ENCODE peak calls at places on chromosomes 1 and 21, in four cellular contexts. One of them, this sample, is unnamed. For H3K27me3, the result is how much of the 10 kb centered on the place peaks cover.

GRCh38 chr1:151133339-151133761 is 13.1 kb downstream of the SEMA6C start:
- DNase-seq in K562: peak
- DNase-seq in lower lobe of right lung: no peak
- DNase-seq in fibroblast of lung: no peak
- DNase-seq in this sample: peak

GRCh38 chr1:230265200-230266115 is 160.7 kb downstream of the PGBD5 start:
- DNase-seq in K562: no peak
- DNase-seq in lower lobe of right lung: no peak
- DNase-seq in fibroblast of lung: no peak
- DNase-seq in this sample: no peak

GRCh38 chr1:44485229-44485932 is 80.3 kb downstream of the RNF220 start:
- DNase-seq in lower lobe of right lung: no peak
- DNase-seq in fibroblast of lung: peak
- DNase-seq in K562: peak
- DNase-seq in this sample: no peak

GRCh38 chr1:201988593-201988992 is 6.1 kb downstream of the RNPEP start:
- DNase-seq in K562: peak
- DNase-seq in fibroblast of lung: no peak
- DNase-seq in lower lobe of right lung: no peak
- DNase-seq in this sample: no peak

GRCh38 chr1:100358210-100358609 is 5.9 kb downstream of the CDC14A start:
- DNase-seq in K562: no peak
- DNase-seq in fibroblast of lung: no peak
- DNase-seq in lower lobe of right lung: no peak
- DNase-seq in this sample: no peak

GRCh38 chr1:108708726-108709660 is 3.7 kb upstream of the FNDC7 start:
- DNase-seq in lower lobe of right lung: peak
- DNase-seq in K562: peak
- DNase-seq in fibroblast of lung: no peak
- DNase-seq in this sample: no peak

GRCh38 chr1:182845379-182845778 is 6.2 kb downstream of the DHX9 start:
- DNase-seq in K562: no peak
- DNase-seq in lower lobe of right lung: no peak
- DNase-seq in fibroblast of lung: no peak
- DNase-seq in this sample: no peak

GRCh38 chr1:93694039-93694438 is 12.4 kb upstream of the BCAR3 start:
- DNase-seq in lower lobe of right lung: no peak
- DNase-seq in K562: no peak
- DNase-seq in fibroblast of lung: no peak
- DNase-seq in this sample: peak

GRCh38 chr1:165894591-165894990 is 67.2 kb downstream of the UCK2 start:
- DNase-seq in K562: no peak
- DNase-seq in fibroblast of lung: peak
- DNase-seq in lower lobe of right lung: no peak
- DNase-seq in this sample: no peak

GRCh38 chr1:165890684-165891083 is 63.3 kb downstream of the UCK2 start:
- DNase-seq in lower lobe of right lung: no peak
- DNase-seq in fibroblast of lung: peak
- DNase-seq in K562: no peak
- DNase-seq in this sample: no peak

GRCh38 chr1:165891461-165891860 is 64.0 kb downstream of the UCK2 start:
- DNase-seq in K562: no peak
- DNase-seq in lower lobe of right lung: no peak
- DNase-seq in fibroblast of lung: peak
- DNase-seq in this sample: no peak

GRCh38 chr1:165893507-165893906 is 66.1 kb downstream of the UCK2 start:
- DNase-seq in lower lobe of right lung: no peak
- DNase-seq in fibroblast of lung: no peak
- DNase-seq in K562: no peak
- DNase-seq in this sample: no peak

GRCh38 chr1:165892935-165893334 is 65.5 kb downstream of the UCK2 start:
- DNase-seq in fibroblast of lung: no peak
- DNase-seq in lower lobe of right lung: no peak
- DNase-seq in K562: no peak
- DNase-seq in this sample: no peak
- H3K27ac ChIP-seq in fibroblast of lung: no peak
- H3K27ac ChIP-seq in lower lobe of right lung: no peak
- H3K27ac ChIP-seq in K562: no peak
- H3K27ac ChIP-seq in this sample: no peak

GRCh38 chr1:157284446-157284845 is 146.3 kb upstream of the ETV3 start:
- DNase-seq in K562: no peak
- DNase-seq in fibroblast of lung: no peak
- DNase-seq in lower lobe of right lung: no peak
- DNase-seq in this sample: no peak
- H3K4me3 ChIP-seq in K562: no peak
- H3K4me3 ChIP-seq in fibroblast of lung: no peak
- H3K4me3 ChIP-seq in lower lobe of right lung: no peak
- H3K4me3 ChIP-seq in this sample: no peak

GRCh38 chr1:24927473-24927872 is 2.6 kb downstream of the RUNX3 start:
- DNase-seq in K562: no peak
- DNase-seq in lower lobe of right lung: no peak
- DNase-seq in fibroblast of lung: no peak
- DNase-seq in this sample: no peak

GRCh38 chr1:24923485-24924113 is 6.5 kb downstream of the RUNX3 start:
- DNase-seq in K562: no peak
- DNase-seq in lower lobe of right lung: no peak
- DNase-seq in fibroblast of lung: no peak
- DNase-seq in this sample: no peak

GRCh38 chr1:24926596-24927249 is 3.4 kb downstream of the RUNX3 start:
- DNase-seq in fibroblast of lung: no peak
- DNase-seq in K562: no peak
- DNase-seq in lower lobe of right lung: no peak
- DNase-seq in this sample: no peak

GRCh38 chr1:24925963-24926362 is 4.1 kb downstream of the RUNX3 start:
- DNase-seq in fibroblast of lung: no peak
- DNase-seq in lower lobe of right lung: no peak
- DNase-seq in K562: no peak
- DNase-seq in this sample: no peak

GRCh38 chr1:24925082-24925779 is 4.8 kb downstream of the RUNX3 start:
- DNase-seq in K562: no peak
- DNase-seq in lower lobe of right lung: no peak
- DNase-seq in fibroblast of lung: no peak
- DNase-seq in this sample: no peak
- H3K27me3 ChIP-seq in K562: half or more
- H3K27me3 ChIP-seq in lower lobe of right lung: half or more
- H3K27me3 ChIP-seq in fibroblast of lung: under half
- H3K27me3 ChIP-seq in this sample: under half

GRCh38 chr1:78492376-78492950 is 1.7 kb downstream of the PTGFR start:
- DNase-seq in lower lobe of right lung: no peak
- DNase-seq in K562: no peak
- DNase-seq in fibroblast of lung: no peak
- DNase-seq in this sample: no peak
- H3K27ac ChIP-seq in lower lobe of right lung: no peak
- H3K27ac ChIP-seq in K562: no peak
- H3K27ac ChIP-seq in fibroblast of lung: no peak
- H3K27ac ChIP-seq in this sample: no peak

GRCh38 chr1:219575563-219575962 is 37.3 kb downstream of the ZC3H11B start:
- DNase-seq in lower lobe of right lung: no peak
- DNase-seq in fibroblast of lung: no peak
- DNase-seq in K562: no peak
- DNase-seq in this sample: no peak
- H3K4me3 ChIP-seq in lower lobe of right lung: no peak
- H3K4me3 ChIP-seq in fibroblast of lung: no peak
- H3K4me3 ChIP-seq in K562: no peak
- H3K4me3 ChIP-seq in this sample: no peak

GRCh38 chr21:33096426-33096825 is 26.5 kb downstream of the OLIG1 start:
- DNase-seq in fibroblast of lung: no peak
- DNase-seq in K562: no peak
- DNase-seq in lower lobe of right lung: no peak
- DNase-seq in this sample: no peak

GRCh38 chr21:33099131-33099530 is 29.2 kb downstream of the OLIG1 start:
- DNase-seq in fibroblast of lung: no peak
- DNase-seq in lower lobe of right lung: no peak
- DNase-seq in K562: no peak
- DNase-seq in this sample: no peak

GRCh38 chr21:33105088-33105487 is 35.1 kb downstream of the OLIG1 start:
- DNase-seq in K562: no peak
- DNase-seq in fibroblast of lung: no peak
- DNase-seq in lower lobe of right lung: no peak
- DNase-seq in this sample: no peak

GRCh38 chr21:33101300-33102005 is 31.5 kb downstream of the OLIG1 start:
- DNase-seq in lower lobe of right lung: no peak
- DNase-seq in fibroblast of lung: no peak
- DNase-seq in K562: no peak
- DNase-seq in this sample: no peak
- H3K27me3 ChIP-seq in lower lobe of right lung: under half
- H3K27me3 ChIP-seq in fibroblast of lung: under half
- H3K27me3 ChIP-seq in K562: half or more
- H3K27me3 ChIP-seq in this sample: under half

GRCh38 chr1:30160999-30161689 is 562.2 kb downstream of the MATN1 start:
- DNase-seq in lower lobe of right lung: no peak
- DNase-seq in K562: no peak
- DNase-seq in fibroblast of lung: no peak
- DNase-seq in this sample: no peak
- H3K27ac ChIP-seq in lower lobe of right lung: no peak
- H3K27ac ChIP-seq in K562: no peak
- H3K27ac ChIP-seq in fibroblast of lung: no peak
- H3K27ac ChIP-seq in this sample: no peak

This sample was measured in aorta.